ENCODE peak calls at places on chromosomes 7 and 10, in eight cellular contexts. S is OCI-LY7; B is HCT116; P is IMR-90; X is psoas muscle; E is naive thymus-derived CD4-positive, alpha-beta T cell; W is adrenal gland; L is sigmoid colon. N is an unnamed sample. For H3K4me1, the result is how much of the 10 kb centered on the place peaks cover.

GRCh38 chr10:14330390-14331071 is at the start of gene FRMD4A:
- DNase-seq in S (no peak), B (no peak), P (no peak), X (no peak), E (no peak), W (no peak), L (no peak), N (no peak)

GRCh38 chr7:70574970-70575799 is 556.8 kb upstream of the GALNT17 start:
- DNase-seq in S (no peak), B (no peak), P (no peak), X (no peak), E (no peak), W (no peak), L (no peak), N (no peak)

GRCh38 chr7:138886501-138886917 is 88.5 kb upstream of the ATP6V0A4 start:
- DNase-seq in S (peak), B (peak), P (peak), X (no peak), E (peak), W (peak), L (no peak), N (no peak)

GRCh38 chr7:69756235-69756634 is 158.0 kb downstream of the AUTS2 start:
- DNase-seq in S (no peak), B (no peak), P (no peak), X (no peak), E (no peak), W (no peak), L (no peak), N (no peak)

GRCh38 chr10:89217057-89217990 is 10.2 kb upstream of the CH25H start:
- DNase-seq in S (peak), B (peak), P (peak), X (peak), E (peak), W (peak), L (peak), N (no peak)

GRCh38 chr10:117562896-117563737 is 20.6 kb downstream of the EMX2 start:
- DNase-seq in S (no peak), B (no peak), P (no peak), X (no peak), E (no peak), W (no peak), L (no peak), N (no peak)

GRCh38 chr7:36784991-36785940 is 61.0 kb upstream of the AOAH start:
- DNase-seq in S (no peak), B (no peak), P (no peak), X (peak), E (peak), W (peak), L (peak), N (peak)

GRCh38 chr10:12656518-12657142 is 307.3 kb downstream of the CAMK1D start:
- DNase-seq in S (peak), B (peak), P (peak), X (no peak), E (peak), W (no peak), L (no peak), N (no peak)

GRCh38 chr10:80414126-80414898 is 6.0 kb downstream of the PRXL2A start:
- DNase-seq in S (no peak), B (no peak), P (peak), X (no peak), E (no peak), W (no peak), L (no peak), N (no peak)

GRCh38 chr7:44079221-44080021 is 2.9 kb downstream of the POLM start:
- DNase-seq in S (no peak), B (no peak), P (no peak), X (no peak), E (no peak), W (no peak), L (no peak), N (peak)

GRCh38 chr10:49739426-49739825 is 22.7 kb downstream of the OGDHL start:
- DNase-seq in S (no peak), B (no peak), P (no peak), X (no peak), E (no peak), W (no peak), L (no peak), N (no peak)

GRCh38 chr7:108525327-108525984 is 479 bp downstream of the PNPLA8 start:
- DNase-seq in S (peak), B (peak), P (peak), X (peak), E (no peak), W (no peak), L (peak), N (peak)

GRCh38 chr10:57014758-57015157 is 653.7 kb upstream of the ZWINT start:
- DNase-seq in S (no peak), B (no peak), P (no peak), X (no peak), E (no peak), W (no peak), L (no peak), N (peak)

GRCh38 chr10:124597677-124598165 is 136.1 kb downstream of the LHPP start:
- DNase-seq in S (peak), B (no peak), P (no peak), X (peak), E (no peak), W (no peak), L (no peak), N (no peak)

GRCh38 chr10:118908487-118909280 is 120.8 kb upstream of the NANOS1 start:
- DNase-seq in S (no peak), B (no peak), P (no peak), X (no peak), E (no peak), W (no peak), L (no peak), N (no peak)

GRCh38 chr10:49387029-49387428 is 8.9 kb downstream of the DRGX start:
- DNase-seq in S (no peak), B (no peak), P (peak), X (no peak), E (no peak), W (no peak), L (no peak), N (no peak)

GRCh38 chr7:151114151-151115090 is 28.1 kb downstream of the AGAP3 start:
- DNase-seq in S (no peak), B (no peak), P (no peak), X (no peak), E (no peak), W (no peak), L (no peak), N (no peak)

GRCh38 chr10:123633636-123634035 is 32.5 kb upstream of the GPR26 start:
- DNase-seq in S (no peak), B (no peak), P (no peak), X (no peak), E (no peak), W (no peak), L (no peak), N (no peak)

GRCh38 chr7:17713584-17713983 is 226.7 kb downstream of the SNX13 start:
- DNase-seq in S (no peak), B (no peak), P (peak), X (no peak), E (no peak), W (no peak), L (no peak), N (no peak)

GRCh38 chr10:43121444-43121843 is 16.8 kb upstream of the CSGALNACT2 start:
- DNase-seq in S (no peak), B (no peak), P (no peak), X (no peak), E (no peak), W (no peak), L (no peak), N (no peak)

GRCh38 chr10:43926875-43927406 is 278.3 kb upstream of the ZNF32 start:
- DNase-seq in S (no peak), B (no peak), P (no peak), X (no peak), E (no peak), W (no peak), L (no peak), N (no peak)

GRCh38 chr10:22849077-22849810 is 78.6 kb upstream of the ARMC3 start:
- DNase-seq in S (no peak), B (no peak), P (no peak), X (peak), E (peak), W (peak), L (peak), N (peak)

GRCh38 chr7:64873517-64873916 is 29.6 kb upstream of the ZNF273 start:
- DNase-seq in S (no peak), B (no peak), P (no peak), X (no peak), E (no peak), W (no peak), L (no peak), N (no peak)

GRCh38 chr7:34320926-34321609 is 336.9 kb upstream of the NPSR1 start:
- DNase-seq in S (peak), B (peak), P (peak), X (peak), E (peak), W (peak), L (no peak), N (no peak)

GRCh38 chr7:140541513-140542192 is 62.3 kb upstream of the MKRN1 start:
- DNase-seq in S (no peak), B (peak), P (peak), X (peak), E (no peak), W (peak), L (peak), N (peak)

GRCh38 chr7:36967387-36967786 is 243.1 kb upstream of the AOAH start:
- DNase-seq in S (peak), B (peak), P (peak), X (peak), E (no peak), W (peak), L (peak), N (peak)

GRCh38 chr7:113404245-113404644 is 285.9 kb upstream of the SMIM30 start:
- DNase-seq in S (peak), B (peak), P (no peak), X (no peak), E (no peak), W (no peak), L (no peak), N (no peak)

GRCh38 chr7:99090811-99091582 is 52.9 kb downstream of the SMURF1 start:
- DNase-seq in S (no peak), B (no peak), P (peak), X (no peak), E (no peak), W (no peak), L (no peak), N (no peak)

GRCh38 chr7:157523766-157524421 is 187.1 kb downstream of the DNAJB6 start:
- DNase-seq in S (no peak), B (no peak), P (no peak), X (no peak), E (no peak), W (peak), L (peak), N (no peak)

GRCh38 chr7:27191716-27192545 is 6.9 kb upstream of the HOXA11 start:
- DNase-seq in S (no peak), B (no peak), P (no peak), X (no peak), E (no peak), W (no peak), L (peak), N (no peak)

GRCh38 chr10:96130326-96130758 is 245 bp downstream of the ZNF518A start:
- DNase-seq in S (peak), B (no peak), P (peak), X (peak), E (no peak), W (no peak), L (peak), N (peak)

GRCh38 chr7:112001089-112001826 is 204.9 kb downstream of the DOCK4 start:
- DNase-seq in S (no peak), B (peak), P (peak), X (no peak), E (no peak), W (no peak), L (no peak), N (no peak)

GRCh38 chr7:39252916-39253315 is 275.2 kb downstream of the POU6F2 start:
- DNase-seq in S (no peak), B (no peak), P (peak), X (no peak), E (no peak), W (no peak), L (no peak), N (no peak)

GRCh38 chr7:149599636-149600206 is 102.1 kb upstream of the ZNF746 start:
- DNase-seq in S (peak), B (no peak), P (no peak), X (no peak), E (peak), W (no peak), L (no peak), N (no peak)

GRCh38 chr10:51878695-51879094 is 179.3 kb upstream of the CSTF2T start:
- DNase-seq in S (no peak), B (no peak), P (no peak), X (no peak), E (no peak), W (no peak), L (no peak), N (no peak)
- H3K4me3 ChIP-seq in S (no peak), B (no peak), P (no peak), X (no peak), E (no peak), W (no peak), L (no peak), N (no peak)

GRCh38 chr7:74212661-74213060 is 2.9 kb downstream of the LAT2 start:
- DNase-seq in S (no peak), B (no peak), P (no peak), X (no peak), E (no peak), W (no peak), L (no peak), N (no peak)
- H3K4me1 ChIP-seq in S (half or more), B (under half), P (under half), X (under half), E (under half), W (under half), L (under half), N (under half)

GRCh38 chr10:100868391-100868790 is 44.4 kb upstream of the SLF2 start:
- DNase-seq in S (no peak), B (no peak), P (no peak), X (no peak), E (no peak), W (no peak), L (no peak), N (no peak)

GRCh38 chr10:100866010-100866409 is 46.8 kb upstream of the SLF2 start:
- DNase-seq in S (no peak), B (no peak), P (no peak), X (no peak), E (no peak), W (no peak), L (no peak), N (no peak)

GRCh38 chr10:100864981-100865380 is 47.8 kb upstream of the SLF2 start:
- DNase-seq in S (no peak), B (no peak), P (no peak), X (no peak), E (no peak), W (no peak), L (no peak), N (no peak)

GRCh38 chr10:100867564-100867963 is 45.2 kb upstream of the SLF2 start:
- DNase-seq in S (no peak), B (no peak), P (no peak), X (no peak), E (no peak), W (no peak), L (no peak), N (no peak)

GRCh38 chr10:100866575-100867098 is 46.1 kb upstream of the SLF2 start:
- DNase-seq in S (no peak), B (no peak), P (no peak), X (no peak), E (no peak), W (no peak), L (no peak), N (no peak)
- H3K4me3 ChIP-seq in S (no peak), B (no peak), P (no peak), X (no peak), E (no peak), W (no peak), L (no peak), N (no peak)

GRCh38 chr10:102752934-102753664 is 9.4 kb downstream of the WBP1L start:
- DNase-seq in S (peak), B (no peak), P (peak), X (no peak), E (no peak), W (no peak), L (peak), N (no peak)

GRCh38 chr10:102753724-102754123 is 10.0 kb downstream of the WBP1L start:
- DNase-seq in S (no peak), B (no peak), P (no peak), X (no peak), E (no peak), W (no peak), L (no peak), N (no peak)

GRCh38 chr10:102759497-102760210 is 15.9 kb downstream of the WBP1L start:
- DNase-seq in S (no peak), B (no peak), P (no peak), X (no peak), E (no peak), W (no peak), L (no peak), N (no peak)

GRCh38 chr10:102758226-102758932 is 14.6 kb downstream of the WBP1L start:
- DNase-seq in S (no peak), B (no peak), P (no peak), X (no peak), E (no peak), W (no peak), L (no peak), N (no peak)

GRCh38 chr10:102757323-102757722 is 13.6 kb downstream of the WBP1L start:
- DNase-seq in S (no peak), B (no peak), P (no peak), X (no peak), E (no peak), W (no peak), L (no peak), N (no peak)
- H3K4me1 ChIP-seq in S (under half), B (under half), P (under half), X (under half), E (under half), W (half or more), L (half or more), N (under half)